ENCODE peak calls at places on chromosomes 16 and 17, in ten cellular contexts. H, U, L, N, C, T, I, F, M and B are unnamed samples.
A peak's percentile ranks its signal among the peaks of the same experiment; 100 is the strongest.

GRCh38 chr17:7343250-7343649 is 6.9 kb downstream of the ACAP1 start:
- DNase-seq in H (no peak), C (no peak), M (no peak), L (no peak), F (no peak), T (no peak), U (no peak), N (no peak), I (no peak), B (no peak)

GRCh38 chr17:79951361-79952264 is 84.1 kb downstream of the TBC1D16 start:
- DNase-seq in M (no peak), N (peak; percentile 61), T (no peak), F (peak; percentile 62), I (peak; percentile 87), H (peak; percentile 75), U (no peak), L (peak; percentile 56), C (no peak), B (peak; percentile 50)

GRCh38 chr17:48030531-48030930 is 7.1 kb downstream of the COPZ2 start:
- DNase-seq in L (no peak), F (peak; percentile 41), C (no peak), U (no peak), M (no peak), N (no peak), T (no peak), I (peak; percentile 76), H (no peak), B (no peak)

GRCh38 chr16:75252946-75253911 is 1.8 kb upstream of the BCAR1 start:
- DNase-seq in F (peak; percentile 32), M (no peak), U (peak; percentile 85), L (no peak), H (peak; percentile 77), C (no peak), T (no peak), N (peak; percentile 56), I (peak; percentile 69), B (no peak)

GRCh38 chr17:1627219-1627986 is 1.2 kb downstream of the SLC43A2 start:
- DNase-seq in C (peak; percentile 40), I (no peak), T (no peak), U (peak; percentile 46), M (no peak), F (no peak), N (no peak), L (no peak), H (no peak), B (no peak)

GRCh38 chr16:30063893-30064745 is 1.4 kb upstream of the ALDOA start:
- DNase-seq in L (no peak), H (peak; percentile 92), N (no peak), F (peak; percentile 91), I (peak; percentile 56), T (peak; percentile 47), C (peak; percentile 87), M (peak; percentile 79), U (peak; percentile 56), B (no peak)

GRCh38 chr17:48630009-48630924 is 4.1 kb upstream of the HOXB9 start:
- DNase-seq in C (no peak), H (no peak), N (no peak), L (no peak), U (no peak), F (no peak), M (no peak), T (no peak), I (no peak), B (no peak)

GRCh38 chr16:70157477-70158260 is 15.9 kb upstream of the CLEC18C start:
- DNase-seq in T (no peak), N (no peak), U (no peak), L (no peak), H (no peak), F (no peak), C (no peak), I (no peak), M (no peak), B (no peak)

GRCh38 chr16:53131363-53132071 is 76.7 kb downstream of the CHD9 start:
- DNase-seq in H (peak; percentile 88), T (peak; percentile 50), L (no peak), I (peak; percentile 26), C (peak; percentile 22), M (peak; percentile 24), F (peak; percentile 77), U (peak; percentile 30), N (no peak), B (no peak)

GRCh38 chr17:66351053-66351452 is 48.6 kb downstream of the PRKCA start:
- DNase-seq in H (peak; percentile 71), T (peak; percentile 51), I (no peak), L (no peak), M (no peak), C (no peak), F (peak; percentile 27), N (no peak), U (no peak), B (no peak)

GRCh38 chr17:19348806-19349205 is 13.7 kb downstream of the B9D1 start:
- DNase-seq in F (no peak), N (no peak), L (no peak), M (no peak), T (no peak), I (no peak), U (no peak), C (no peak), H (peak; percentile 58), B (no peak)

GRCh38 chr17:77307479-77308198 is 166.9 kb downstream of the SEC14L1 start:
- DNase-seq in M (no peak), N (no peak), T (no peak), I (no peak), F (no peak), L (no peak), H (no peak), C (no peak), U (no peak), B (no peak)

GRCh38 chr16:4323845-4324478 is 8.1 kb downstream of the GLIS2 start:
- DNase-seq in F (peak; percentile 78), L (no peak), C (no peak), I (peak; percentile 67), H (peak; percentile 89), M (no peak), U (peak; percentile 68), N (no peak), T (no peak), B (no peak)

GRCh38 chr16:57920215-57920890 is 50.6 kb downstream of the CNGB1 start:
- DNase-seq in N (no peak), L (no peak), F (no peak), H (no peak), C (no peak), T (no peak), U (no peak), I (no peak), M (no peak), B (no peak)